ENCODE peak calls at places on chromosome 13, in four cellular contexts. P is K562, S is mammary epithelial cell, U is heart right ventricle. I is an unnamed sample.

GRCh38 chr13:47726394-47726793 is 274.7 kb downstream of the SUCLA2 start:
- DNase-seq in P (no peak), U (no peak), S (no peak), I (no peak)

GRCh38 chr13:33285420-33286124 is at the start of gene STARD13:
- DNase-seq in U (peak; percentile 97), S (peak; percentile 96), P (peak; percentile 13), I (peak; percentile 93)

GRCh38 chr13:113669871-113670341 is 2.9 kb downstream of the GRK1 start:
- DNase-seq in S (no peak), P (no peak), U (no peak), I (no peak)

GRCh38 chr13:102333320-102334181 is 68.3 kb downstream of the FGF14 start:
- DNase-seq in S (no peak), P (no peak), U (no peak), I (no peak)

GRCh38 chr13:76715043-76715442 is 171.2 kb downstream of the KCTD12 start:
- DNase-seq in U (no peak), S (no peak), P (no peak), I (no peak)

GRCh38 chr13:109494955-109495354 is 291.4 kb downstream of the IRS2 start:
- DNase-seq in U (no peak), S (no peak), P (no peak), I (no peak)

GRCh38 chr13:100392709-100393630 is 195.6 kb downstream of the GGACT start:
- DNase-seq in S (peak; percentile 94), U (peak; percentile 71), P (peak; percentile 79), I (peak; percentile 37)

GRCh38 chr13:108929532-108929931 is 300.1 kb downstream of the MYO16 start:
- DNase-seq in P (no peak), S (no peak), U (no peak), I (no peak)

GRCh38 chr13:113209336-113209879 is at the start of gene CUL4A:
- DNase-seq in P (peak; percentile 70), U (peak; percentile 80), S (peak; percentile 73), I (peak; percentile 82)

GRCh38 chr13:58298556-58299135 is 667.1 kb downstream of the PCDH17 start:
- DNase-seq in S (no peak), U (no peak), P (no peak), I (no peak)

GRCh38 chr13:48902421-48902820 is 73.3 kb upstream of the FNDC3A start:
- DNase-seq in S (peak; percentile 60), P (no peak), U (no peak), I (peak; percentile 36)

GRCh38 chr13:46982856-46983582 is 86.2 kb upstream of the HTR2A start:
- DNase-seq in P (no peak), U (no peak), S (no peak), I (no peak)

GRCh38 chr13:44764334-44764733 is 188.2 kb upstream of the TSC22D1 start:
- DNase-seq in S (no peak), P (no peak), U (no peak), I (no peak)

DNA sequence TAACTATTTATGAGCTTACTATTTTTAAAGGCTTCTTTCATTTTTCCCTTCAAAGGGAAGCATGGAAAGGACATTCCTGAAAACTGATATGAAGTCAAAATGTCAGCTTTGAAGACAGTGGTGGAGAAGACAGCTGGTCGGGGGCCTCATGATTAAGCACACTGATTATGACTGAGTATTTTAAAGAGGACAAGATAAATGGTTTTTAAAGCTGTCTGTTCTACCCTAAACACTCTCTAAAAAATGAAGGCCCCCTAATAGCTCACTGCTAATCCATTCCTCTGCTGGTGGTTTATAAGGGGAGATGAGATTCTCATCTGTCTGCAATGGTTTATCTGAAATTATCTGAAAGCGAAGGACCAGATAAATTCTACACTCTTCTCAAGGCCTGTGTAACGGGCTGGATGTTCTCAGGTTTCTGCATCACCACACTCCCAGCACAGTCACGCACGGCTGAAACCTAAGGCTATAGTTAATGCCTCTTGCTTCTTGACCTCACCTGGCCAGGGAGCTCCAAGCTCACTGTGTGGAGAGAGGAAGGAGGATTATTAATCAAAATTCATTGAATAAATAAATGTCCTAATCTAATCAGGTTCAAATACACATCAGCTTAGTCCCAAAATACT is 86.9 kb upstream of the DOCK9 start:
- DNase-seq in P (no peak), S (no peak), U (no peak), I (no peak)
- H3K4me1 ChIP-seq in P (peaks cover 42% of the 10 kb centered on the region), S (peaks cover 45% of the 10 kb centered on the region), U (peaks cover 73% of the 10 kb centered on the region), I (peaks cover 15% of the 10 kb centered on the region)

GRCh38 chr13:41413907-41414306 is 43.4 kb upstream of the RGCC start:
- DNase-seq in P (no peak), S (no peak), U (no peak), I (no peak)

GRCh38 chr13:41408061-41408460 is 49.3 kb upstream of the RGCC start:
- DNase-seq in P (no peak), S (peak; percentile 19), U (no peak), I (no peak)

GRCh38 chr13:41409611-41410010 is 47.7 kb upstream of the RGCC start:
- DNase-seq in U (no peak), S (peak; percentile 41), P (no peak), I (no peak)

GRCh38 chr13:41411536-41411935 is 45.8 kb upstream of the RGCC start:
- DNase-seq in U (peak; percentile 26), P (no peak), S (peak; percentile 42), I (peak; percentile 76)

DNA sequence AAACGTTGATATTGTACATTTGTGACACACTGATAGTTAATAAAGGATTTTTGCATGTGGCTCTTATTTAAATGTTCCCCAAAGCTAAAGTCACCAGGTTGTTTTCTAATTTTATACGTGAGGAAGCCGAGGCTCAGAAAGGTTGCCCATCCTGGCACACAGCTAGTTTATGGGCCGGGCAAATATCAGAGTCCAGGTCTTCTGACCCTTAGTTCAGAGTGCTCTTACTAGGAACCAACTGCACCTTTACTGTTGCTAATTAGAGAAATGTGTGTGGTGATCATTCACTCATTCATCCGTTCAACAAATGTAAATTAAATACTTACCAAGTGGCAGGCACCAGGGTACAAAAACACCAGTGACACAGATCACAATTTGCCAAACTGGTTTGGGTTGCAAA is 46.3 kb upstream of the RGCC start:
- DNase-seq in U (no peak), P (no peak), S (no peak), I (no peak)
- H3K36me3 ChIP-seq in U (no peaks in the 10 kb centered on the region), P (no peaks in the 10 kb centered on the region), S (no peaks in the 10 kb centered on the region), I (no peaks in the 10 kb centered on the region)

DNA sequence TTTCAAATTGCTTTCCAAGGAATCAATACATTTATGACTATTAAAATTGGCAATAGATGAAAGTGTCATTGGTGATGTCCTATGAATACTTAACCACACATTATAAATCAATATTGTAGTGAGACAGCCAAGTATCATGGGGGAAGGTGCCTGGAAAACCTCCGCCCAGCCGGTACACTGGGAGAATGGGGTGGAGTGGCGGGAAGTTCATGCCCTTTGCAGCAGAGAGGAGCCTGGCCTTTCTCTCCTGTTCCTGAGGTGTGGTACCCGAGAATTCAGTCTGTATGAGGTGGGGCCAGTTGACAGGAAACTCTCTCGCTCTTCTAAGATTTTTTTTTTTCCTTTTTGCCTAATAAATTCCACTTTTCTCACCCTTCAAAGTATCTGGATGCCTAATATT is 25.4 kb upstream of the ABCC4 start:
- DNase-seq in U (no peak), P (no peak), S (no peak), I (no peak)
- TF ChIP-seq CTCF in U (no peak), P (no peak), S (no peak), I (no peak)

DNA sequence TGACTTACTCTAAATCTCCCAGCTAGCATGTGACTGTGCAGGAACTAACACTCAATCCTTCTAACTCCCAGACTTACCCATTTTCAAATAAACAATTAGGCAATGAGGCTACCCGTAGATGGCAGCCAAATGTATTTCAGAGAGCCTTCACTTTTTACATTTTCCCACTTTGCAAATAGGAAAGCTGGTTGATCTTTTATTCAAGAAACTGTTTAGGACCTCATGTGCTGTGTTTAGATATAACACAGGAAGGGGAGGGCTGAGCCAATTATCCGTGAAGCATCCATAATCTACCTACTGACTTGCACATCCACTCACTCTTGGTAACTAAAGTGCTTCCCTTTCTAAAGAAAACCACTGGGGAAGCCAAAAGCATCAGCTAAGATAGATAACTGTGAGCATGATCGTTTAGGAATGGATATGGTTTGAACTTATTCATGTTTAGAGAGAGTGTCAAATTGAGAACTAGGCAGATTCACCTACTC is 33.4 kb downstream of the MBNL2 start:
- DNase-seq in S (no peak), U (no peak), P (no peak), I (no peak)
- H3K4me1 ChIP-seq in S (peaks cover 68% of the 10 kb centered on the region), U (peaks cover 85% of the 10 kb centered on the region), P (peaks cover 59% of the 10 kb centered on the region), I (peaks cover 16% of the 10 kb centered on the region)

DNA sequence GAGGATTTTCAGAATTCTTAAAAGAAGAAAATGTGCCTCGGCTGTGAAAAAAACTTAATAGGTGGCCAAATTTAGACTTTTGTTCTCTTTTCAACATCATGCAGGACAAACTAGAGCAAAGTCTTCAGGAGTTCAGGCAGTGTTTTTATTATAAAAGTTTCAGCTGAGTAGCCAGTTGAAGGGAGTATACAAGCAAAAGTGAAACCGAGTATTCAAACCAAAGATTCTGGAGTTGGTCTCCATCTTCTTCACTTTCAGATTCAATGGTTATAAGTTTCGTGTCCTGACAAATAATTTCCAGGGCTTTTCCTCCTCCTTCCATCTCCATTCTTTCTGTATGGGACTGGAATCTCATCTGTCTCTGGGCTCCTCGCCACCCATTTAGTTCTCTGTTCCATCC is 379.7 kb downstream of the GPC5 start:
- DNase-seq in S (no peak), P (no peak), U (no peak), I (no peak)
- H3K36me3 ChIP-seq in S (no peaks in the 10 kb centered on the region), P (no peaks in the 10 kb centered on the region), U (no peaks in the 10 kb centered on the region), I (no peaks in the 10 kb centered on the region)